ENCODE peak calls at places on chromosomes 13 and 19, in four cellular contexts. One of them, this sample, is unnamed. For H3K4me1, the result is how much of the 10 kb centered on the place peaks cover.

GRCh38 chr19:1395194-1396018 is 5.9 kb downstream of the GAMT start:
- DNase-seq in GM23248: no peak
- DNase-seq in tibial nerve: no peak
- DNase-seq in mucosa of descending colon: no peak
- DNase-seq in this sample: no peak

GRCh38 chr13:41411536-41411935 is 45.8 kb upstream of the RGCC start:
- DNase-seq in GM23248: peak
- DNase-seq in tibial nerve: peak
- DNase-seq in mucosa of descending colon: no peak
- DNase-seq in this sample: no peak

GRCh38 chr19:33914599-33914998 is 117.9 kb downstream of the KCTD15 start:
- DNase-seq in GM23248: no peak
- DNase-seq in tibial nerve: no peak
- DNase-seq in mucosa of descending colon: no peak
- DNase-seq in this sample: no peak

GRCh38 chr13:26601669-26602068 is 44.2 kb downstream of the WASF3 start:
- DNase-seq in GM23248: peak
- DNase-seq in tibial nerve: no peak
- DNase-seq in mucosa of descending colon: no peak
- DNase-seq in this sample: no peak

GRCh38 chr19:49165865-49166301 is 8.3 kb downstream of the TRPM4 start:
- DNase-seq in GM23248: no peak
- DNase-seq in tibial nerve: no peak
- DNase-seq in mucosa of descending colon: peak
- DNase-seq in this sample: no peak

GRCh38 chr13:54934121-54934520 is 1905.5 kb downstream of the OLFM4 start:
- DNase-seq in GM23248: no peak
- DNase-seq in tibial nerve: no peak
- DNase-seq in mucosa of descending colon: no peak
- DNase-seq in this sample: no peak

GRCh38 chr19:4007021-4007835 is at the start of gene PIAS4:
- DNase-seq in GM23248: peak
- DNase-seq in tibial nerve: peak
- DNase-seq in mucosa of descending colon: peak
- DNase-seq in this sample: peak

GRCh38 chr19:48539503-48540096 is 12.4 kb upstream of the SULT2B1 start:
- DNase-seq in GM23248: peak
- DNase-seq in tibial nerve: peak
- DNase-seq in mucosa of descending colon: no peak
- DNase-seq in this sample: no peak

GRCh38 chr19:42078538-42079275 is 2.7 kb downstream of the ZNF574 start:
- DNase-seq in GM23248: peak
- DNase-seq in tibial nerve: no peak
- DNase-seq in mucosa of descending colon: no peak
- DNase-seq in this sample: no peak

GRCh38 chr13:67227131-67227983 is 2.8 kb downstream of the PCDH9 start:
- DNase-seq in GM23248: no peak
- DNase-seq in tibial nerve: no peak
- DNase-seq in mucosa of descending colon: no peak
- DNase-seq in this sample: no peak

GRCh38 chr19:37933965-37934364 is 27.0 kb downstream of the SIPA1L3 start:
- DNase-seq in GM23248: peak
- DNase-seq in tibial nerve: no peak
- DNase-seq in mucosa of descending colon: no peak
- DNase-seq in this sample: no peak
- H3K4me1 ChIP-seq in GM23248: under half
- H3K4me1 ChIP-seq in tibial nerve: under half
- H3K4me1 ChIP-seq in mucosa of descending colon: half or more
- H3K4me1 ChIP-seq in this sample: under half

DNA sequence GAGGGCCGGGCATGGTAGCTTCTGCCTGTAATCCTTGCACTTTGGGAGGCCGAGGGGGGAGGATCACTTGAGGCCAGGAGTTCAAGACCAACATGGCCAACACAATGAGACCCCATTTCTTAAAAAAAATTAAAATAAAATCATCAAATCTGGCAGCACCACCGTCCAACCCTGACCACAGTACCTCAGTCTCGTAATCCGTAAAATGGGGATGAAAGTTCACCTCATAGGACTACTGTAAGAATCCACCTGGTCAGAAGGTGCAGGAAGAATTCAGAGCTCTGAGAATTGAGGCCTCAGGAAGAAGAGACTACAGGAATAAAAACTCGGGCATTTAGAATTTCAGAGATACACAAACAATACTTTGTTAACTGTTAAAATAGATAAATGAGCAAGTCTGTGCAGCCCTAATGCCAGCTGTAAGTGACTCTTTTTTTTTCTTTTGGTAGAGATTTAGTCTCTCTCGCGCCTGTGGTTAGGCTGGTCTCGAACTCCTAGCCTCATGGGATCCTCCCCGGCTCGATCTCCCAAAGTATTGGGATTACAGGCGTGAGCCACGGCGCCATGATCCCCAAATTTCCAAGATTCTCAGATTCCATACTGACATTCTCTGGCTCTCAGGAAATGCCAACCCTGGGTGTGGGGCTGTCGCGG is 2.9 kb downstream of the PPP1R13L start:
- DNase-seq in GM23248: no peak
- DNase-seq in tibial nerve: no peak
- DNase-seq in mucosa of descending colon: no peak
- DNase-seq in this sample: no peak
- H3K4me3 ChIP-seq in GM23248: no peak
- H3K4me3 ChIP-seq in tibial nerve: no peak
- H3K4me3 ChIP-seq in mucosa of descending colon: no peak
- H3K4me3 ChIP-seq in this sample: no peak

GRCh38 chr19:45403272-45403671 is 1.6 kb downstream of the PPP1R13L start:
- DNase-seq in GM23248: no peak
- DNase-seq in tibial nerve: no peak
- DNase-seq in mucosa of descending colon: no peak
- DNase-seq in this sample: no peak
- H3K4me1 ChIP-seq in GM23248: under half
- H3K4me1 ChIP-seq in tibial nerve: under half
- H3K4me1 ChIP-seq in mucosa of descending colon: under half
- H3K4me1 ChIP-seq in this sample: under half

GRCh38 chr19:50513746-50514345 is at the start of gene ASPDH:
- DNase-seq in GM23248: no peak
- DNase-seq in tibial nerve: no peak
- DNase-seq in mucosa of descending colon: peak
- DNase-seq in this sample: no peak
- H3K4me3 ChIP-seq in GM23248: no peak
- H3K4me3 ChIP-seq in tibial nerve: no peak
- H3K4me3 ChIP-seq in mucosa of descending colon: no peak
- H3K4me3 ChIP-seq in this sample: no peak

GRCh38 chr19:24002256-24002945 is 84.6 kb upstream of the ZNF254 start:
- DNase-seq in GM23248: no peak
- DNase-seq in tibial nerve: no peak
- DNase-seq in mucosa of descending colon: no peak
- DNase-seq in this sample: no peak

GRCh38 chr19:23999821-24000610 is 85.3 kb downstream of the ZNF726 start:
- DNase-seq in GM23248: no peak
- DNase-seq in tibial nerve: no peak
- DNase-seq in mucosa of descending colon: no peak
- DNase-seq in this sample: no peak

GRCh38 chr19:23998568-23998967 is 83.9 kb downstream of the ZNF726 start:
- DNase-seq in GM23248: no peak
- DNase-seq in tibial nerve: no peak
- DNase-seq in mucosa of descending colon: no peak
- DNase-seq in this sample: no peak

GRCh38 chr19:24003537-24003936 is 83.5 kb upstream of the ZNF254 start:
- DNase-seq in GM23248: no peak
- DNase-seq in tibial nerve: no peak
- DNase-seq in mucosa of descending colon: no peak
- DNase-seq in this sample: no peak

GRCh38 chr19:24000656-24001055 is 86.0 kb downstream of the ZNF726 start:
- DNase-seq in GM23248: no peak
- DNase-seq in tibial nerve: no peak
- DNase-seq in mucosa of descending colon: no peak
- DNase-seq in this sample: no peak
- H3K4me1 ChIP-seq in GM23248: under half
- H3K4me1 ChIP-seq in tibial nerve: under half
- H3K4me1 ChIP-seq in mucosa of descending colon: under half
- H3K4me1 ChIP-seq in this sample: under half

GRCh38 chr19:2464389-2464788 is 7.6 kb upstream of the LMNB2 start:
- DNase-seq in GM23248: no peak
- DNase-seq in tibial nerve: no peak
- DNase-seq in mucosa of descending colon: no peak
- DNase-seq in this sample: no peak

GRCh38 chr19:2460245-2460644 is 3.5 kb upstream of the LMNB2 start:
- DNase-seq in GM23248: no peak
- DNase-seq in tibial nerve: no peak
- DNase-seq in mucosa of descending colon: no peak
- DNase-seq in this sample: no peak

GRCh38 chr19:2458054-2458453 is 1.3 kb upstream of the LMNB2 start:
- DNase-seq in GM23248: no peak
- DNase-seq in tibial nerve: no peak
- DNase-seq in mucosa of descending colon: no peak
- DNase-seq in this sample: no peak

GRCh38 chr19:2461751-2462634 is 5.2 kb upstream of the LMNB2 start:
- DNase-seq in GM23248: peak
- DNase-seq in tibial nerve: no peak
- DNase-seq in mucosa of descending colon: peak
- DNase-seq in this sample: no peak

DNA sequence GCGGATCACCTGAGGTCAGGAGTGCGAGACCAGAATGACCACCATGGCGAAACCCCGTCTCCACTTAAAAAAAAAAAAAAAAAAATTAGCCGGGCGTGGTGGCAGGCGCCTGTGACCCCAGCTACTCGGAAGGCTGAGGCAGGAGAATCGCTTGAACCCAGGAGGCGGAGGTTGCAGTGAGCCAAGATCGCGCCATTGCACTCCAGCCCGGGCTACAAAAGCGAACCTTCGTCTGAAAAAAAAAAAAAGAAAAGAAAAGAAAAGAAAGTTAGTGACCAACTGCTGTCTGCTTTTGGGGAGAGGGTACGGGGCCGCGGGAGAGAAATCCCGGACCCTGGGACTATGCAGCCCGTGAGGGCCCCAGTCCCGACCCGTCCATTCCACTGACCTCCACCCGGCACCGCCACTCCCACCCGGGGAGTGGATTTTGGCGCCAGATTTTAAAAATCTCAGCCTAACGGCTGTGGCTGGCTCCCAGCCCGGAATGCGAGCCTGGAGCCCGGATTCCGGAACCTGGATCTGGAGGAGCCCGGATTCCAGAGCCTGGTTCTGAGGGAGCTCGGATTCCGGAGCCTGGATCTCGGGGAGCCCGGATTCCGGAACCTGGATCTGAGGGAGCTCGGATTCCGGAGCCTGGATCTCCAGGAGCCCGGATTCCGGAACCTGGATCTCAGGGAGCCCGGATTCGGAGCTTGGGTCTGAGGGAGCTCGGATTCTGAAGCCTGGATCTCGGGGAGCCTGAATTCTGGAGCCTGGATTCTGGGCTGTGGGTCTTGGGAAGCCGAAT is 6.1 kb upstream of the LMNB2 start:
- DNase-seq in GM23248: peak
- DNase-seq in tibial nerve: peak
- DNase-seq in mucosa of descending colon: peak
- DNase-seq in this sample: peak
- H3K4me3 ChIP-seq in GM23248: peak
- H3K4me3 ChIP-seq in tibial nerve: peak
- H3K4me3 ChIP-seq in mucosa of descending colon: no peak
- H3K4me3 ChIP-seq in this sample: peak

GRCh38 chr19:28400953-28401671 is 811.8 kb downstream of the UQCRFS1 start:
- DNase-seq in GM23248: no peak
- DNase-seq in tibial nerve: no peak
- DNase-seq in mucosa of descending colon: no peak
- DNase-seq in this sample: no peak
- H3K4me1 ChIP-seq in GM23248: under half
- H3K4me1 ChIP-seq in tibial nerve: under half
- H3K4me1 ChIP-seq in mucosa of descending colon: under half
- H3K4me1 ChIP-seq in this sample: under half

This sample was measured in iPS DF 6.9.